ENCODE peak calls at places on chromosomes 5 and 9, in ten cellular contexts. One of them, this sample, is unnamed.

GRCh38 chr5:72501475-72501874 is 5.7 kb downstream of the ZNF366 start:
- DNase-seq in epithelial cell of esophagus: no peak
- DNase-seq in astrocyte of the spinal cord: peak; percentile 42
- DNase-seq in stomach: no peak
- DNase-seq in SK-N-SH: no peak
- DNase-seq in suprapubic skin: no peak
- DNase-seq in HCT116: no peak
- DNase-seq in IMR-90: peak; percentile 34
- DNase-seq in esophagus squamous epithelium: no peak
- DNase-seq in GM23338: peak; percentile 72
- DNase-seq in this sample: peak; percentile 61

GRCh38 chr5:14212838-14213237 is 69.7 kb downstream of the TRIO start:
- DNase-seq in epithelial cell of esophagus: no peak
- DNase-seq in astrocyte of the spinal cord: no peak
- DNase-seq in stomach: no peak
- DNase-seq in SK-N-SH: no peak
- DNase-seq in suprapubic skin: no peak
- DNase-seq in HCT116: no peak
- DNase-seq in IMR-90: no peak
- DNase-seq in esophagus squamous epithelium: no peak
- DNase-seq in GM23338: no peak
- DNase-seq in this sample: no peak

GRCh38 chr5:56668996-56669395 is 146.4 kb upstream of the MAP3K1 start:
- DNase-seq in epithelial cell of esophagus: peak; percentile 69
- DNase-seq in astrocyte of the spinal cord: no peak
- DNase-seq in stomach: no peak
- DNase-seq in SK-N-SH: no peak
- DNase-seq in suprapubic skin: no peak
- DNase-seq in HCT116: no peak
- DNase-seq in IMR-90: no peak
- DNase-seq in esophagus squamous epithelium: no peak
- DNase-seq in GM23338: no peak
- DNase-seq in this sample: no peak

GRCh38 chr9:76827286-76828080 is 63.2 kb downstream of the PCA3 start:
- DNase-seq in epithelial cell of esophagus: no peak
- DNase-seq in astrocyte of the spinal cord: no peak
- DNase-seq in stomach: no peak
- DNase-seq in SK-N-SH: no peak
- DNase-seq in suprapubic skin: no peak
- DNase-seq in HCT116: no peak
- DNase-seq in IMR-90: no peak
- DNase-seq in esophagus squamous epithelium: no peak
- DNase-seq in GM23338: no peak
- DNase-seq in this sample: no peak

GRCh38 chr9:113602126-113603119 is 138.9 kb downstream of the RGS3 start:
- DNase-seq in epithelial cell of esophagus: peak; percentile 88
- DNase-seq in astrocyte of the spinal cord: peak; percentile 91
- DNase-seq in stomach: peak; percentile 58
- DNase-seq in SK-N-SH: peak; percentile 57
- DNase-seq in suprapubic skin: peak; percentile 86
- DNase-seq in HCT116: peak; percentile 53
- DNase-seq in IMR-90: peak; percentile 88
- DNase-seq in esophagus squamous epithelium: no peak
- DNase-seq in GM23338: peak; percentile 90
- DNase-seq in this sample: peak; percentile 73

GRCh38 chr9:8627944-8628679 is 828.5 kb upstream of the DMAC1 start:
- DNase-seq in epithelial cell of esophagus: peak; percentile 93
- DNase-seq in astrocyte of the spinal cord: peak; percentile 2
- DNase-seq in stomach: no peak
- DNase-seq in SK-N-SH: no peak
- DNase-seq in suprapubic skin: no peak
- DNase-seq in HCT116: no peak
- DNase-seq in IMR-90: no peak
- DNase-seq in esophagus squamous epithelium: no peak
- DNase-seq in GM23338: no peak
- DNase-seq in this sample: peak; percentile 19

GRCh38 chr9:2816476-2817141 is 27.3 kb downstream of the PUM3 start:
- DNase-seq in epithelial cell of esophagus: peak; percentile 35
- DNase-seq in astrocyte of the spinal cord: peak; percentile 73
- DNase-seq in stomach: no peak
- DNase-seq in SK-N-SH: no peak
- DNase-seq in suprapubic skin: no peak
- DNase-seq in HCT116: no peak
- DNase-seq in IMR-90: peak; percentile 98
- DNase-seq in esophagus squamous epithelium: no peak
- DNase-seq in GM23338: peak; percentile 28
- DNase-seq in this sample: peak; percentile 99

GRCh38 chr5:125181955-125182354 is 435.5 kb upstream of the ZNF608 start:
- DNase-seq in epithelial cell of esophagus: no peak
- DNase-seq in astrocyte of the spinal cord: no peak
- DNase-seq in stomach: no peak
- DNase-seq in SK-N-SH: no peak
- DNase-seq in suprapubic skin: no peak
- DNase-seq in HCT116: no peak
- DNase-seq in IMR-90: no peak
- DNase-seq in esophagus squamous epithelium: no peak
- DNase-seq in GM23338: no peak
- DNase-seq in this sample: no peak

GRCh38 chr9:135729480-135729879 is 27.5 kb downstream of the KCNT1 start:
- DNase-seq in epithelial cell of esophagus: no peak
- DNase-seq in astrocyte of the spinal cord: no peak
- DNase-seq in stomach: no peak
- DNase-seq in SK-N-SH: no peak
- DNase-seq in suprapubic skin: no peak
- DNase-seq in HCT116: no peak
- DNase-seq in IMR-90: no peak
- DNase-seq in esophagus squamous epithelium: no peak
- DNase-seq in GM23338: no peak
- DNase-seq in this sample: no peak

GRCh38 chr9:100581661-100582060 is 3.8 kb downstream of the CAVIN4 start:
- DNase-seq in epithelial cell of esophagus: no peak
- DNase-seq in astrocyte of the spinal cord: no peak
- DNase-seq in stomach: no peak
- DNase-seq in SK-N-SH: no peak
- DNase-seq in suprapubic skin: no peak
- DNase-seq in HCT116: no peak
- DNase-seq in IMR-90: no peak
- DNase-seq in esophagus squamous epithelium: no peak
- DNase-seq in GM23338: no peak
- DNase-seq in this sample: no peak
- H3K4me3 ChIP-seq in epithelial cell of esophagus: no peak overlapping the region
- H3K4me3 ChIP-seq in astrocyte of the spinal cord: no peak overlapping the region
- H3K4me3 ChIP-seq in stomach: no peak overlapping the region
- H3K4me3 ChIP-seq in SK-N-SH: no peak overlapping the region
- H3K4me3 ChIP-seq in suprapubic skin: no peak overlapping the region
- H3K4me3 ChIP-seq in HCT116: no peak overlapping the region
- H3K4me3 ChIP-seq in IMR-90: no peak overlapping the region
- H3K4me3 ChIP-seq in esophagus squamous epithelium: no peak overlapping the region
- H3K4me3 ChIP-seq in GM23338: no peak overlapping the region
- H3K4me3 ChIP-seq in this sample: no peak overlapping the region

GRCh38 chr5:41748631-41749030 is 121.6 kb downstream of the OXCT1 start:
- DNase-seq in epithelial cell of esophagus: peak; percentile 73
- DNase-seq in astrocyte of the spinal cord: peak; percentile 67
- DNase-seq in stomach: no peak
- DNase-seq in SK-N-SH: no peak
- DNase-seq in suprapubic skin: no peak
- DNase-seq in HCT116: peak; percentile 41
- DNase-seq in IMR-90: peak; percentile 50
- DNase-seq in esophagus squamous epithelium: no peak
- DNase-seq in GM23338: no peak
- DNase-seq in this sample: no peak
- TF ChIP-seq CTCF in epithelial cell of esophagus: no peak
- TF ChIP-seq CTCF in astrocyte of the spinal cord: no peak
- TF ChIP-seq CTCF in stomach: no peak
- TF ChIP-seq CTCF in SK-N-SH: no peak
- TF ChIP-seq CTCF in suprapubic skin: no peak
- TF ChIP-seq CTCF in HCT116: no peak
- TF ChIP-seq CTCF in IMR-90: no peak
- TF ChIP-seq CTCF in esophagus squamous epithelium: no peak
- TF ChIP-seq CTCF in GM23338: no peak
- TF ChIP-seq CTCF in this sample: no peak

DNA sequence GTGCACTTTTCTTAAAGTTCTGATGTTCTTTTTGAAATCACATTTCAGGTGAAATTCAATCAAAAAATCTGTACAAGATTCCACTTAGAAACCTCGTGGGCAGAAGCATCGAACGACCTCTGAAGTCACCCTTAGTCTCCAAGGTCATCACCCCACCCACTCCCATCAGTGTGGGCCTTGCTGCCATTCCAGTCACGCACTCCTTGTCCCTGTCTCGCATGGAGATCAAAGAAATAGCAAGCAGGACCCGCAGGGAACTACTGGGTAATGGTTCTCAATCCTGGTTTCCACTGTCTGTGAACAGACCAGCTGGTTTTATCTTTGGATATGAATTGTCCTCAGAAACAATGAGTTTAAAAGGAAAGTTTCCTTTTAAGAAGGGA is 8.1 kb upstream of the SLC2A8 start:
- DNase-seq in epithelial cell of esophagus: no peak
- DNase-seq in astrocyte of the spinal cord: no peak
- DNase-seq in stomach: no peak
- DNase-seq in SK-N-SH: no peak
- DNase-seq in suprapubic skin: no peak
- DNase-seq in HCT116: no peak
- DNase-seq in IMR-90: no peak
- DNase-seq in esophagus squamous epithelium: no peak
- DNase-seq in GM23338: no peak
- DNase-seq in this sample: peak; percentile 7
- H3K4me3 ChIP-seq in epithelial cell of esophagus: no peak overlapping the region
- H3K4me3 ChIP-seq in astrocyte of the spinal cord: no peak overlapping the region
- H3K4me3 ChIP-seq in stomach: no peak overlapping the region
- H3K4me3 ChIP-seq in SK-N-SH: no peak overlapping the region
- H3K4me3 ChIP-seq in suprapubic skin: no peak overlapping the region
- H3K4me3 ChIP-seq in HCT116: no peak overlapping the region
- H3K4me3 ChIP-seq in IMR-90: no peak overlapping the region
- H3K4me3 ChIP-seq in esophagus squamous epithelium: no peak overlapping the region
- H3K4me3 ChIP-seq in GM23338: no peak overlapping the region
- H3K4me3 ChIP-seq in this sample: no peak overlapping the region

DNA sequence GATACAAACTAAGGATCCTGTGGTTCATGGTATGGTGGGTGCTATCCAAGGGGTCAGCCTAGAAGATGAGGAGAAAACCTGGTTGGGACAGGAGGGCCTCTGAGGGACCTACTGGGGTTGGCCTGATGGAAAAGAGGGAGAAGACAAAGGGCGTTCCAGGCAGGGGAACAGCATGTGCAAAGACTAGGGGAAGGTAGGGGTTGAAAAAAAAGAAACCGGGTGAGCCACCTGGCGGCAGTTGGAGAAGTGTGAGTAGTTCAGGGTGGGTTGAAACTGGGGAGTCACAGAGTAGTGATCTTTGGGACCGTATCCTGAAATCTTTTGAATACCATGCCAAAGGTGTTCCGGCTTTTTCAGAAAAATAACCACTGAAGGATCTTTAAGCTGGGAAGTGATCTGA is 8.7 kb upstream of the GABRP start:
- DNase-seq in epithelial cell of esophagus: no peak
- DNase-seq in astrocyte of the spinal cord: no peak
- DNase-seq in stomach: no peak
- DNase-seq in SK-N-SH: no peak
- DNase-seq in suprapubic skin: no peak
- DNase-seq in HCT116: no peak
- DNase-seq in IMR-90: no peak
- DNase-seq in esophagus squamous epithelium: no peak
- DNase-seq in GM23338: peak; percentile 39
- DNase-seq in this sample: no peak
- TF ChIP-seq CTCF in epithelial cell of esophagus: no peak
- TF ChIP-seq CTCF in astrocyte of the spinal cord: no peak
- TF ChIP-seq CTCF in stomach: no peak
- TF ChIP-seq CTCF in SK-N-SH: no peak
- TF ChIP-seq CTCF in suprapubic skin: no peak
- TF ChIP-seq CTCF in HCT116: no peak
- TF ChIP-seq CTCF in IMR-90: no peak
- TF ChIP-seq CTCF in esophagus squamous epithelium: no peak
- TF ChIP-seq CTCF in GM23338: peak; percentile 52
- TF ChIP-seq CTCF in this sample: no peak

GRCh38 chr5:134349463-134349862 is 17.5 kb downstream of the CDKL3 start:
- DNase-seq in epithelial cell of esophagus: no peak
- DNase-seq in astrocyte of the spinal cord: no peak
- DNase-seq in stomach: no peak
- DNase-seq in SK-N-SH: no peak
- DNase-seq in suprapubic skin: no peak
- DNase-seq in HCT116: no peak
- DNase-seq in IMR-90: no peak
- DNase-seq in esophagus squamous epithelium: no peak
- DNase-seq in GM23338: no peak
- DNase-seq in this sample: no peak
- H3K4me3 ChIP-seq in epithelial cell of esophagus: no peak overlapping the region
- H3K4me3 ChIP-seq in astrocyte of the spinal cord: no peak overlapping the region
- H3K4me3 ChIP-seq in stomach: no peak overlapping the region
- H3K4me3 ChIP-seq in SK-N-SH: no peak overlapping the region
- H3K4me3 ChIP-seq in suprapubic skin: no peak overlapping the region
- H3K4me3 ChIP-seq in HCT116: no peak overlapping the region
- H3K4me3 ChIP-seq in IMR-90: no peak overlapping the region
- H3K4me3 ChIP-seq in esophagus squamous epithelium: no peak overlapping the region
- H3K4me3 ChIP-seq in GM23338: no peak overlapping the region
- H3K4me3 ChIP-seq in this sample: no peak overlapping the region

GRCh38 chr5:77431286-77431685 is 60.8 kb downstream of the WDR41 start:
- DNase-seq in epithelial cell of esophagus: no peak
- DNase-seq in astrocyte of the spinal cord: peak; percentile 58
- DNase-seq in stomach: no peak
- DNase-seq in SK-N-SH: no peak
- DNase-seq in suprapubic skin: no peak
- DNase-seq in HCT116: no peak
- DNase-seq in IMR-90: peak; percentile 72
- DNase-seq in esophagus squamous epithelium: no peak
- DNase-seq in GM23338: no peak
- DNase-seq in this sample: peak; percentile 24

GRCh38 chr5:77428033-77428432 is 64.1 kb downstream of the WDR41 start:
- DNase-seq in epithelial cell of esophagus: no peak
- DNase-seq in astrocyte of the spinal cord: no peak
- DNase-seq in stomach: no peak
- DNase-seq in SK-N-SH: no peak
- DNase-seq in suprapubic skin: no peak
- DNase-seq in HCT116: no peak
- DNase-seq in IMR-90: no peak
- DNase-seq in esophagus squamous epithelium: no peak
- DNase-seq in GM23338: no peak
- DNase-seq in this sample: peak; percentile 68

GRCh38 chr5:77428526-77428925 is 63.6 kb downstream of the WDR41 start:
- DNase-seq in epithelial cell of esophagus: no peak
- DNase-seq in astrocyte of the spinal cord: no peak
- DNase-seq in stomach: no peak
- DNase-seq in SK-N-SH: no peak
- DNase-seq in suprapubic skin: no peak
- DNase-seq in HCT116: no peak
- DNase-seq in IMR-90: peak; percentile 42
- DNase-seq in esophagus squamous epithelium: no peak
- DNase-seq in GM23338: no peak
- DNase-seq in this sample: no peak

GRCh38 chr5:77430726-77431125 is 61.4 kb downstream of the WDR41 start:
- DNase-seq in epithelial cell of esophagus: no peak
- DNase-seq in astrocyte of the spinal cord: no peak
- DNase-seq in stomach: no peak
- DNase-seq in SK-N-SH: no peak
- DNase-seq in suprapubic skin: no peak
- DNase-seq in HCT116: no peak
- DNase-seq in IMR-90: peak; percentile 41
- DNase-seq in esophagus squamous epithelium: no peak
- DNase-seq in GM23338: no peak
- DNase-seq in this sample: no peak

GRCh38 chr5:77431719-77432118 is 60.4 kb downstream of the WDR41 start:
- DNase-seq in epithelial cell of esophagus: no peak
- DNase-seq in astrocyte of the spinal cord: no peak
- DNase-seq in stomach: no peak
- DNase-seq in SK-N-SH: no peak
- DNase-seq in suprapubic skin: no peak
- DNase-seq in HCT116: no peak
- DNase-seq in IMR-90: peak; percentile 16
- DNase-seq in esophagus squamous epithelium: no peak
- DNase-seq in GM23338: no peak
- DNase-seq in this sample: no peak
- TF ChIP-seq CTCF in epithelial cell of esophagus: no peak
- TF ChIP-seq CTCF in astrocyte of the spinal cord: no peak
- TF ChIP-seq CTCF in stomach: no peak
- TF ChIP-seq CTCF in SK-N-SH: no peak
- TF ChIP-seq CTCF in suprapubic skin: no peak
- TF ChIP-seq CTCF in HCT116: no peak
- TF ChIP-seq CTCF in IMR-90: no peak
- TF ChIP-seq CTCF in esophagus squamous epithelium: no peak
- TF ChIP-seq CTCF in GM23338: no peak
- TF ChIP-seq CTCF in this sample: no peak